ENCODE peak calls at places on chromosomes 1 and 21, in four cellular contexts. C is neural crest cell, S is NAMALWA, E is fibroblast of the aortic adventitia. B is an unnamed sample.

GRCh38 chr1:6080469-6080868 is 34.8 kb downstream of the KCNAB2 start:
- DNase-seq in S (no peak), C (no peak), E (no peak), B (no peak)

GRCh38 chr1:203871114-203871875 is 9.9 kb downstream of the SNRPE start:
- DNase-seq in E (peak; percentile 89), C (peak; percentile 45), S (peak; percentile 78), B (no peak)

GRCh38 chr1:55040083-55040952 is 970 bp downstream of the PCSK9 start:
- DNase-seq in C (no peak), E (no peak), S (no peak), B (no peak)

GRCh38 chr21:14543983-14544382 is 2.1 kb downstream of the SAMSN1 start:
- DNase-seq in E (no peak), C (no peak), S (no peak), B (no peak)

GRCh38 chr1:9253706-9254105 is 19.1 kb downstream of the H6PD start:
- DNase-seq in C (no peak), E (peak; percentile 43), S (no peak), B (no peak)

GRCh38 chr1:7223334-7224080 is 438.3 kb downstream of the CAMTA1 start:
- DNase-seq in S (no peak), C (no peak), E (peak; percentile 67), B (no peak)

GRCh38 chr1:220278991-220279390 is 6.7 kb upstream of the RAB3GAP2 start:
- DNase-seq in E (no peak), C (no peak), S (no peak), B (no peak)

GRCh38 chr1:43172532-43172972 is 422 bp downstream of the CFAP57 start:
- DNase-seq in C (peak; percentile 68), E (peak; percentile 84), S (peak; percentile 88), B (peak; percentile 59)

GRCh38 chr1:160328171-160328570 is 14.9 kb downstream of the COPA start:
- DNase-seq in C (no peak), S (no peak), E (no peak), B (no peak)

GRCh38 chr1:235599536-235599935 is 50.0 kb downstream of the GNG4 start:
- DNase-seq in E (no peak), C (no peak), S (no peak), B (no peak)

GRCh38 chr1:208717490-208717889 is 473.3 kb upstream of the PLXNA2 start:
- DNase-seq in E (no peak), S (no peak), C (no peak), B (no peak)

GRCh38 chr21:19034041-19034440 is 630.5 kb upstream of the TMPRSS15 start:
- DNase-seq in S (no peak), C (no peak), E (no peak), B (no peak)

GRCh38 chr1:177558372-177558771 is 387.6 kb downstream of the BRINP2 start:
- DNase-seq in E (no peak), C (no peak), S (no peak), B (no peak)

GRCh38 chr1:24289937-24290595 is 29.1 kb upstream of the GRHL3 start:
- DNase-seq in C (no peak), S (no peak), E (peak; percentile 90), B (peak; percentile 95)

GRCh38 chr1:118122234-118123004 is 62.6 kb downstream of the SPAG17 start:
- DNase-seq in C (no peak), E (no peak), S (no peak), B (no peak)

GRCh38 chr1:77540501-77541161 is 141.8 kb downstream of the ZZZ3 start:
- DNase-seq in S (no peak), C (no peak), E (peak; percentile 54), B (no peak)

GRCh38 chr1:96559181-96559580 is 162.4 kb upstream of the PTBP2 start:
- DNase-seq in E (peak; percentile 45), C (no peak), S (no peak), B (no peak)

GRCh38 chr1:186326009-186326408 is 49.0 kb downstream of the TPR start:
- DNase-seq in C (no peak), S (no peak), E (no peak), B (no peak)

GRCh38 chr1:27366411-27367159 is at the start of gene MAP3K6:
- DNase-seq in S (no peak), C (peak; percentile 48), E (peak; percentile 73), B (peak; percentile 52)

GRCh38 chr1:36359383-36359782 is 26.3 kb downstream of the STK40 start:
- DNase-seq in E (no peak), S (peak; percentile 43), C (no peak), B (no peak)

GRCh38 chr1:76083189-76083588 is 8.6 kb downstream of the ST6GALNAC3 start:
- DNase-seq in E (no peak), S (no peak), C (no peak), B (no peak)

GRCh38 chr21:27290020-27290419 is 323.1 kb upstream of the ADAMTS5 start:
- DNase-seq in S (no peak), C (no peak), E (no peak), B (no peak)

GRCh38 chr1:51592711-51593110 is 24.2 kb upstream of the OSBPL9 start:
- DNase-seq in S (no peak), E (no peak), C (no peak), B (no peak)

GRCh38 chr1:152410599-152410998 is 3.5 kb downstream of the CRNN start:
- DNase-seq in E (peak; percentile 26), S (no peak), C (no peak), B (no peak)

GRCh38 chr1:103211073-103211472 is 102.8 kb upstream of the COL11A1 start:
- DNase-seq in E (no peak), S (no peak), C (no peak), B (no peak)

GRCh38 chr1:117886101-117886795 is 43.2 kb downstream of the GDAP2 start:
- DNase-seq in S (no peak), E (peak; percentile 58), C (no peak), B (no peak)

GRCh38 chr1:47424336-47424982 is 8.4 kb downstream of the FOXE3 start:
- DNase-seq in E (peak; percentile 74), S (peak; percentile 22), C (peak; percentile 53), B (no peak)

GRCh38 chr21:36988536-36988935 is 18.0 kb upstream of the RIPPLY3 start:
- DNase-seq in E (no peak), C (no peak), S (no peak), B (no peak)

B was measured in GOT3.